ENCODE peak calls at places on chromosomes 1 and 21, in seven cellular contexts. Y is amygdala; Z is stimulated activated CD4-positive, alpha-beta T cell treated with anti-CD3 and anti-CD28 coated beads, Interleukin-15, amount 100 ng/mL, for 1 hour; D is right cardiac atrium; K is activated CD8-positive, alpha-beta memory T cell treated with anti-CD3 and anti-CD28 coated beads for 1 hour; B is activated CD4-positive, alpha-beta T cell treated with anti-CD3 and anti-CD28 coated beads, Interleukin-2, amount 50 U/mL, for 24 hours; R is H54. L is an unnamed sample.

GRCh38 chr1:41382531-41383090 is 21.4 kb downstream of the FOXO6 start:
- DNase-seq in Z (no peak), R (no peak), D (peak; percentile 90), K (no peak), Y (no peak), B (no peak), L (no peak)

GRCh38 chr1:89081005-89081404 is 16.0 kb upstream of the GBP1 start:
- DNase-seq in B (no peak), Z (no peak), R (no peak), Y (no peak), K (no peak), D (no peak), L (no peak)

GRCh38 chr1:3065396-3065795 is 3.6 kb upstream of the PRDM16 start:
- DNase-seq in B (no peak), K (no peak), D (peak; percentile 35), R (no peak), Z (no peak), Y (no peak), L (no peak)

GRCh38 chr1:152167835-152168534 is 9.0 kb upstream of the RPTN start:
- DNase-seq in R (peak; percentile 15), Y (no peak), Z (no peak), B (no peak), D (no peak), K (no peak), L (peak; percentile 97)

GRCh38 chr1:67937651-67938050 is 104.4 kb upstream of the GNG12 start:
- DNase-seq in B (no peak), Z (no peak), D (peak; percentile 48), K (no peak), R (no peak), Y (no peak), L (no peak)

GRCh38 chr1:184595609-184596008 is 159.0 kb downstream of the EDEM3 start:
- DNase-seq in D (no peak), Y (no peak), K (no peak), B (no peak), R (peak; percentile 26), Z (no peak), L (peak; percentile 9)

GRCh38 chr1:177780096-177780700 is 189.7 kb downstream of the SEC16B start:
- DNase-seq in R (peak; percentile 20), K (no peak), D (no peak), Y (no peak), Z (no peak), B (no peak), L (no peak)

GRCh38 chr1:238061967-238062613 is 171.4 kb upstream of the ZP4 start:
- DNase-seq in Y (no peak), B (no peak), Z (no peak), K (no peak), R (no peak), D (no peak), L (peak; percentile 54)

GRCh38 chr1:59172693-59173092 is 124.2 kb upstream of the FGGY start:
- DNase-seq in D (no peak), R (no peak), Y (no peak), B (no peak), K (no peak), Z (no peak), L (no peak)

GRCh38 chr1:66598670-66599069 is 64.7 kb downstream of the SGIP1 start:
- DNase-seq in Y (no peak), K (no peak), D (no peak), Z (no peak), R (peak; percentile 15), B (no peak), L (no peak)

GRCh38 chr1:19149736-19150135 is 60.3 kb downstream of the UBR4 start:
- DNase-seq in Y (no peak), B (no peak), D (no peak), Z (no peak), K (no peak), R (no peak), L (no peak)

GRCh38 chr21:35648512-35648911 is 411.8 kb downstream of the SETD4 start:
- DNase-seq in Z (no peak), D (no peak), R (no peak), Y (no peak), B (no peak), K (no peak), L (no peak)

L was measured in keratinocyte.